ENCODE peak calls at places on chromosomes 16 and 17, in six cellular contexts. One of them, this sample, is unnamed.

GRCh38 chr17:58153046-58153445 is 4.9 kb downstream of the OR4D1 start:
- DNase-seq in posterior vena cava: no peak
- DNase-seq in nucleus accumbens: no peak
- DNase-seq in lower leg skin: no peak
- DNase-seq in hepatic stellate cell: no peak
- DNase-seq in stimulated activated CD8-positive, alpha-beta memory T cell treated with anti-CD3 and anti-CD28 coated beads, Interleukin-12 subunit alpha, Interleukin-12 subunit beta, amount 100 ng/mL, for 4 hours: peak; percentile 13
- DNase-seq in this sample: no peak

GRCh38 chr17:59493867-59494266 is 71.5 kb upstream of the DHX40 start:
- DNase-seq in posterior vena cava: no peak
- DNase-seq in nucleus accumbens: no peak
- DNase-seq in lower leg skin: no peak
- DNase-seq in hepatic stellate cell: no peak
- DNase-seq in stimulated activated CD8-positive, alpha-beta memory T cell treated with anti-CD3 and anti-CD28 coated beads, Interleukin-12 subunit alpha, Interleukin-12 subunit beta, amount 100 ng/mL, for 4 hours: no peak
- DNase-seq in this sample: peak; percentile 8

GRCh38 chr17:59067756-59068155 is 38.9 kb downstream of the TRIM37 start:
- DNase-seq in posterior vena cava: no peak
- DNase-seq in nucleus accumbens: no peak
- DNase-seq in lower leg skin: no peak
- DNase-seq in hepatic stellate cell: no peak
- DNase-seq in stimulated activated CD8-positive, alpha-beta memory T cell treated with anti-CD3 and anti-CD28 coated beads, Interleukin-12 subunit alpha, Interleukin-12 subunit beta, amount 100 ng/mL, for 4 hours: no peak
- DNase-seq in this sample: no peak

GRCh38 chr17:17766351-17767095 is 70.3 kb downstream of the SREBF1 start:
- DNase-seq in posterior vena cava: no peak
- DNase-seq in nucleus accumbens: peak; percentile 20
- DNase-seq in lower leg skin: no peak
- DNase-seq in hepatic stellate cell: no peak
- DNase-seq in stimulated activated CD8-positive, alpha-beta memory T cell treated with anti-CD3 and anti-CD28 coated beads, Interleukin-12 subunit alpha, Interleukin-12 subunit beta, amount 100 ng/mL, for 4 hours: no peak
- DNase-seq in this sample: no peak

GRCh38 chr16:10961231-10961630 is 16.9 kb downstream of the CLEC16A start:
- DNase-seq in posterior vena cava: peak; percentile 91
- DNase-seq in nucleus accumbens: no peak
- DNase-seq in lower leg skin: no peak
- DNase-seq in hepatic stellate cell: peak; percentile 70
- DNase-seq in stimulated activated CD8-positive, alpha-beta memory T cell treated with anti-CD3 and anti-CD28 coated beads, Interleukin-12 subunit alpha, Interleukin-12 subunit beta, amount 100 ng/mL, for 4 hours: no peak
- DNase-seq in this sample: no peak

GRCh38 chr16:88533381-88533831 is 36.8 kb upstream of the ZC3H18 start:
- DNase-seq in posterior vena cava: no peak
- DNase-seq in nucleus accumbens: peak; percentile 40
- DNase-seq in lower leg skin: no peak
- DNase-seq in hepatic stellate cell: no peak
- DNase-seq in stimulated activated CD8-positive, alpha-beta memory T cell treated with anti-CD3 and anti-CD28 coated beads, Interleukin-12 subunit alpha, Interleukin-12 subunit beta, amount 100 ng/mL, for 4 hours: no peak
- DNase-seq in this sample: no peak

GRCh38 chr16:12499032-12499735 is 304.5 kb downstream of the CPPED1 start:
- DNase-seq in posterior vena cava: no peak
- DNase-seq in nucleus accumbens: no peak
- DNase-seq in lower leg skin: no peak
- DNase-seq in hepatic stellate cell: no peak
- DNase-seq in stimulated activated CD8-positive, alpha-beta memory T cell treated with anti-CD3 and anti-CD28 coated beads, Interleukin-12 subunit alpha, Interleukin-12 subunit beta, amount 100 ng/mL, for 4 hours: no peak
- DNase-seq in this sample: no peak

GRCh38 chr16:61564741-61565140 is 471.5 kb downstream of the CDH8 start:
- DNase-seq in posterior vena cava: no peak
- DNase-seq in nucleus accumbens: no peak
- DNase-seq in lower leg skin: no peak
- DNase-seq in hepatic stellate cell: no peak
- DNase-seq in stimulated activated CD8-positive, alpha-beta memory T cell treated with anti-CD3 and anti-CD28 coated beads, Interleukin-12 subunit alpha, Interleukin-12 subunit beta, amount 100 ng/mL, for 4 hours: no peak
- DNase-seq in this sample: no peak

GRCh38 chr17:70767102-70767701 is 597.9 kb downstream of the KCNJ2 start:
- DNase-seq in posterior vena cava: no peak
- DNase-seq in nucleus accumbens: no peak
- DNase-seq in lower leg skin: no peak
- DNase-seq in hepatic stellate cell: peak; percentile 12
- DNase-seq in stimulated activated CD8-positive, alpha-beta memory T cell treated with anti-CD3 and anti-CD28 coated beads, Interleukin-12 subunit alpha, Interleukin-12 subunit beta, amount 100 ng/mL, for 4 hours: no peak
- DNase-seq in this sample: no peak